ENCODE peak calls at places on chromosomes 5 and 9, in ten cellular contexts. Q, B, W, E, M, F, X, I, G and J are unnamed samples.

GRCh38 chr9:123267481-123268239 is 726 bp downstream of the STRBP start:
- DNase-seq in F (peak; percentile 53), M (peak; percentile 32), X (no peak), B (peak; percentile 4), G (no peak), Q (peak; percentile 34), I (no peak), E (no peak), W (no peak), J (no peak)

GRCh38 chr9:72390896-72391295 is 25.9 kb upstream of the ZFAND5 start:
- DNase-seq in M (no peak), E (no peak), Q (no peak), B (no peak), G (peak; percentile 11), F (no peak), I (no peak), X (no peak), W (no peak), J (no peak)

GRCh38 chr9:33135086-33135958 is 31.8 kb downstream of the B4GALT1 start:
- DNase-seq in M (no peak), X (no peak), I (peak; percentile 39), B (no peak), W (no peak), Q (no peak), G (no peak), E (no peak), F (peak; percentile 53), J (no peak)

GRCh38 chr5:170861855-170862766 is at the start of gene RANBP17:
- DNase-seq in M (peak; percentile 60), E (peak; percentile 62), B (no peak), X (peak; percentile 30), W (no peak), Q (peak; percentile 78), F (peak; percentile 90), G (peak; percentile 58), I (peak; percentile 92), J (peak; percentile 91)

GRCh38 chr5:61292130-61292672 is 39.9 kb upstream of the ZSWIM6 start:
- DNase-seq in F (no peak), W (no peak), X (no peak), M (no peak), E (no peak), G (no peak), Q (no peak), B (no peak), I (no peak), J (no peak)

GRCh38 chr9:35646583-35647265 is 4.0 kb downstream of the SIT1 start:
- DNase-seq in M (peak; percentile 96), B (peak; percentile 90), X (peak; percentile 75), I (peak; percentile 96), G (peak; percentile 85), Q (peak; percentile 97), W (peak; percentile 96), E (peak; percentile 88), F (peak; percentile 97), J (peak; percentile 88)

GRCh38 chr9:12812710-12813109 is 37.9 kb downstream of the LURAP1L start:
- DNase-seq in E (no peak), W (no peak), X (no peak), B (no peak), M (no peak), F (no peak), G (no peak), I (no peak), Q (no peak), J (no peak)

GRCh38 chr5:74641014-74641777 is 668 bp upstream of the ENC1 start:
- DNase-seq in Q (peak; percentile 78), W (no peak), M (peak; percentile 80), B (no peak), G (peak; percentile 84), I (peak; percentile 90), X (peak; percentile 78), F (peak; percentile 95), E (peak; percentile 20), J (peak; percentile 93)

GRCh38 chr5:59328801-59329296 is 564.7 kb downstream of the PDE4D start:
- DNase-seq in I (peak; percentile 64), M (no peak), W (no peak), X (no peak), G (peak; percentile 25), F (peak; percentile 54), E (no peak), B (no peak), Q (no peak), J (peak; percentile 94)

GRCh38 chr5:107324071-107324470 is 346.7 kb downstream of the EFNA5 start:
- DNase-seq in F (no peak), M (no peak), I (peak; percentile 30), E (no peak), W (no peak), X (no peak), Q (no peak), G (no peak), B (no peak), J (no peak)

GRCh38 chr5:150621301-150621700 is 19.2 kb upstream of the SYNPO start:
- DNase-seq in X (no peak), B (no peak), G (no peak), W (no peak), M (no peak), E (no peak), F (no peak), Q (no peak), I (no peak), J (no peak)